ENCODE peak calls at places on chromosomes 5 and 9, in eight cellular contexts. R, X, G, Z, B, Y, S and L are unnamed samples.
A peak's percentile ranks its signal among the peaks of the same experiment; 100 is the strongest.

GRCh38 chr9:105026451-105026850 is 98.5 kb upstream of the ABCA1 start:
- DNase-seq in R (no peak), X (no peak), G (no peak), Z (no peak), B (no peak), Y (no peak), S (no peak), L (no peak)

GRCh38 chr5:142697356-142697807 is 11.5 kb upstream of the FGF1 start:
- DNase-seq in R (no peak), X (no peak), G (no peak), Z (no peak), B (no peak), Y (peak; percentile 46), S (no peak), L (peak; percentile 40)

GRCh38 chr9:116633444-116633843 is 53.7 kb upstream of the TRIM32 start:
- DNase-seq in R (no peak), X (no peak), G (no peak), Z (no peak), B (no peak), Y (no peak), S (no peak), L (no peak)

GRCh38 chr5:76831108-76831447 is 12.2 kb downstream of the F2RL1 start:
- DNase-seq in R (no peak), X (no peak), G (no peak), Z (no peak), B (no peak), Y (peak; percentile 43), S (no peak), L (peak; percentile 27)

GRCh38 chr5:180598316-180598701 is 7.0 kb upstream of the SCGB3A1 start:
- DNase-seq in R (no peak), X (no peak), G (no peak), Z (no peak), B (no peak), Y (no peak), S (no peak), L (peak; percentile 40)

GRCh38 chr5:31731016-31731415 is 92.1 kb downstream of the PDZD2 start:
- DNase-seq in R (no peak), X (no peak), G (no peak), Z (no peak), B (peak; percentile 25), Y (no peak), S (no peak), L (no peak)

GRCh38 chr9:124685217-124685616 is 85.9 kb downstream of the NR6A1 start:
- DNase-seq in R (no peak), X (no peak), G (no peak), Z (no peak), B (no peak), Y (peak; percentile 18), S (peak; percentile 38), L (no peak)

GRCh38 chr5:74035521-74035937 is 409.5 kb downstream of the ARHGEF28 start:
- DNase-seq in R (no peak), X (no peak), G (no peak), Z (no peak), B (no peak), Y (peak; percentile 37), S (peak; percentile 23), L (no peak)

GRCh38 chr5:176822426-176823075 is 12.2 kb downstream of the UNC5A start:
- DNase-seq in R (no peak), X (no peak), G (no peak), Z (no peak), B (no peak), Y (no peak), S (no peak), L (no peak)

GRCh38 chr9:86946712-86947145 is 577 bp downstream of the GAS1 start:
- DNase-seq in R (peak; percentile 6), X (peak; percentile 21), G (no peak), Z (peak; percentile 58), B (no peak), Y (peak; percentile 60), S (peak; percentile 56), L (peak; percentile 50)

GRCh38 chr5:5304361-5305035 is 118.0 kb upstream of the ICE1 start:
- DNase-seq in R (no peak), X (no peak), G (no peak), Z (no peak), B (no peak), Y (no peak), S (no peak), L (no peak)

GRCh38 chr9:16417101-16417500 is 453.4 kb downstream of the BNC2 start:
- DNase-seq in R (no peak), X (no peak), G (no peak), Z (no peak), B (no peak), Y (peak; percentile 7), S (no peak), L (no peak)

GRCh38 chr9:105278751-105279150 is 34.3 kb downstream of the SLC44A1 start:
- DNase-seq in R (no peak), X (no peak), G (no peak), Z (peak; percentile 7), B (no peak), Y (peak; percentile 85), S (no peak), L (no peak)

GRCh38 chr5:64742821-64743220 is 25.7 kb downstream of the SREK1IP1 start:
- DNase-seq in R (no peak), X (no peak), G (no peak), Z (no peak), B (no peak), Y (no peak), S (no peak), L (no peak)

GRCh38 chr5:61275841-61276240 is 56.2 kb upstream of the ZSWIM6 start:
- DNase-seq in R (no peak), X (peak; percentile 30), G (no peak), Z (no peak), B (no peak), Y (peak; percentile 69), S (peak; percentile 45), L (no peak)

GRCh38 chr9:128790536-128790935 is 3.5 kb downstream of the TBC1D13 start:
- DNase-seq in R (no peak), X (no peak), G (no peak), Z (no peak), B (no peak), Y (no peak), S (no peak), L (no peak)

GRCh38 chr9:128787583-128788156 is 617 bp downstream of the TBC1D13 start:
- DNase-seq in R (no peak), X (no peak), G (no peak), Z (peak; percentile 17), B (no peak), Y (peak; percentile 17), S (no peak), L (no peak)

GRCh38 chr9:128785427-128785826 is 1.6 kb upstream of the TBC1D13 start:
- DNase-seq in R (no peak), X (no peak), G (no peak), Z (no peak), B (no peak), Y (no peak), S (no peak), L (no peak)

GRCh38 chr9:128788445-128788844 is 1.4 kb downstream of the TBC1D13 start:
- DNase-seq in R (no peak), X (no peak), G (no peak), Z (no peak), B (no peak), Y (no peak), S (no peak), L (no peak)

DNA sequence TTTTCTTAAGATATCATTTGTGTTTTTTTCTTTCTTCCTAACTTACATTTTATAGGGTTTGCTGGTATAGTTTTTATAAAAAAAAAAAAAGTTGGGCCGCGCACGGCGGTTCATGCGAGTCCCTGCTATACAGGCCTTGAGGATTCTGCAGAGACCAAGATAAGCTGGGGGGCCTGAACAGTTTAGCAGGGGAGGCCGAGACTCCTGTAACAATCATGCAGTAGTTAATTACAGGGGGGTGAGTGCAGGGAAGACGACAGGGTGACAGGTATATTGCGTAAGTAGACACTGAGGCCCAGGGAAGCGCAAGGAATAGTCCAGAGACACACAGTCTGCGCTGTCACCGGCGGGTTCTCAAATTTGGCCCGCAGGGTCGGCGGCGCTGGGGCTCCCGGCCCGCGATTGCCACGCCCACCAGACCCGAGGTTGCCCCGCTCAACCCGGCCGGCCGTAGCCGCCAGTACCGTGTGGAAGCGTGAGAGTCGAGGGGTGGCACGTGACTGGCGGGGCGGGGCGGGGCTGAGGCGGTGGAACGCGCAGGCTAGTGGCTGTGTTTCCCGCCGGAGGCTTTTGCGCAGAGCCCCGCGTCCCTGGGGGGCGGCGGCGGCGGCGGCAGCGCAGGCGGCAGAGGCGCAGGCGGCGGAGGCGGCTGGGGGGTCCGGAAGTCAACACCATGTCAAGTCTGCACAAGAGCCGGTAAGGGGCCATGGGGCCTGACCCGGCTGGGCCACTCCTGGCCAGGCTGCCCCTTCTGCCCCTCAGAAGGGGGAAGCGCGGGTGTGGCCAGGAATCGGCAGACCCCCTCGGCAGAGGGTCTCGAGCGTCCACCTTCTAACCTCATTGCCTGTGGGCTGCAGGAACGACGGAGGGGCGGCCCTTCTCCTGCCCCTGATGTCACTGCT is at the start of gene TBC1D13:
- DNase-seq in R (peak; percentile 92), X (peak; percentile 85), G (peak; percentile 33), Z (peak; percentile 85), B (peak; percentile 43), Y (peak; percentile 93), S (peak; percentile 89), L (peak; percentile 81)
- TF ChIP-seq POLR2A in R (peak; percentile 81), X (peak; percentile 63), G (peak; percentile 68), Z (peak; percentile 39), B (no peak), Y (peak; percentile 46), S (peak; percentile 70), L (peak; percentile 35)

GRCh38 chr5:69276422-69277174 is 41.9 kb downstream of the CDK7 start:
- DNase-seq in R (no peak), X (no peak), G (no peak), Z (no peak), B (no peak), Y (no peak), S (no peak), L (no peak)
- H3K36me3 ChIP-seq in R (peaks cover 69% of the 10 kb centered on the region), X (no peaks in the 10 kb centered on the region), G (peaks cover 99% of the 10 kb centered on the region), Z (no peaks in the 10 kb centered on the region), B (peaks cover 6% of the 10 kb centered on the region), Y (no peaks in the 10 kb centered on the region), S (peaks cover 39% of the 10 kb centered on the region), L (no peaks in the 10 kb centered on the region)

GRCh38 chr9:33429256-33430080 is 17.9 kb downstream of the AQP3 start:
- DNase-seq in R (no peak), X (no peak), G (no peak), Z (no peak), B (no peak), Y (no peak), S (no peak), L (no peak)

GRCh38 chr9:33425128-33425533 is 22.3 kb downstream of the AQP3 start:
- DNase-seq in R (no peak), X (no peak), G (no peak), Z (no peak), B (no peak), Y (no peak), S (no peak), L (no peak)

GRCh38 chr9:33431420-33431819 is 16.0 kb downstream of the AQP3 start:
- DNase-seq in R (no peak), X (no peak), G (no peak), Z (peak; percentile 80), B (no peak), Y (no peak), S (no peak), L (no peak)

GRCh38 chr9:33430942-33431341 is 16.5 kb downstream of the AQP3 start:
- DNase-seq in R (peak; percentile 53), X (no peak), G (no peak), Z (no peak), B (no peak), Y (no peak), S (no peak), L (no peak)

GRCh38 chr9:33426843-33427293 is 20.5 kb downstream of the AQP3 start:
- DNase-seq in R (peak; percentile 51), X (no peak), G (no peak), Z (no peak), B (no peak), Y (no peak), S (no peak), L (no peak)
- TF ChIP-seq POLR2A in R (no peak), X (no peak), G (no peak), Z (no peak), B (no peak), Y (no peak), S (no peak), L (no peak)

GRCh38 chr9:37948417-37948980 is 44.6 kb upstream of the SLC25A51 start:
- DNase-seq in R (no peak), X (no peak), G (no peak), Z (no peak), B (no peak), Y (no peak), S (no peak), L (no peak)
- H3K36me3 ChIP-seq in R (peaks cover 50% of the 10 kb centered on the region), X (no peaks in the 10 kb centered on the region), G (peaks cover 89% of the 10 kb centered on the region), Z (peaks cover 7% of the 10 kb centered on the region), B (peaks cover 2% of the 10 kb centered on the region), Y (no peaks in the 10 kb centered on the region), S (no peaks in the 10 kb centered on the region), L (no peaks in the 10 kb centered on the region)